ENCODE peak calls at places on chromosome 17, in nine cellular contexts. One of them, this sample, is unnamed.

GRCh38 chr17:13311301-13311700 is 290.4 kb downstream of the HS3ST3A1 start:
- DNase-seq in osteoblast: no peak
- DNase-seq in mammary epithelial cell: peak
- DNase-seq in cardiac fibroblast: peak
- DNase-seq in Caco-2: no peak
- DNase-seq in H1: no peak
- DNase-seq in right atrium auricular region: no peak
- DNase-seq in left ventricle myocardium inferior: no peak
- DNase-seq in thoracic aorta: no peak
- DNase-seq in this sample: no peak

GRCh38 chr17:20955437-20956323 is 87.1 kb downstream of the USP22 start:
- DNase-seq in osteoblast: no peak
- DNase-seq in mammary epithelial cell: peak
- DNase-seq in cardiac fibroblast: peak
- DNase-seq in Caco-2: no peak
- DNase-seq in H1: no peak
- DNase-seq in right atrium auricular region: peak
- DNase-seq in left ventricle myocardium inferior: peak
- DNase-seq in thoracic aorta: no peak
- DNase-seq in this sample: no peak

GRCh38 chr17:60524463-60525346 is 1.3 kb downstream of the APPBP2 start:
- DNase-seq in osteoblast: peak
- DNase-seq in mammary epithelial cell: peak
- DNase-seq in cardiac fibroblast: peak
- DNase-seq in Caco-2: no peak
- DNase-seq in H1: peak
- DNase-seq in right atrium auricular region: no peak
- DNase-seq in left ventricle myocardium inferior: no peak
- DNase-seq in thoracic aorta: no peak
- DNase-seq in this sample: no peak

GRCh38 chr17:5921919-5922318 is 148.3 kb upstream of the WSCD1 start:
- DNase-seq in osteoblast: no peak
- DNase-seq in mammary epithelial cell: peak
- DNase-seq in cardiac fibroblast: no peak
- DNase-seq in Caco-2: no peak
- DNase-seq in H1: no peak
- DNase-seq in right atrium auricular region: no peak
- DNase-seq in left ventricle myocardium inferior: no peak
- DNase-seq in thoracic aorta: no peak
- DNase-seq in this sample: no peak

GRCh38 chr17:76139801-76140660 is 1.0 kb downstream of the FOXJ1 start:
- DNase-seq in osteoblast: peak
- DNase-seq in mammary epithelial cell: no peak
- DNase-seq in cardiac fibroblast: no peak
- DNase-seq in Caco-2: no peak
- DNase-seq in H1: peak
- DNase-seq in right atrium auricular region: no peak
- DNase-seq in left ventricle myocardium inferior: no peak
- DNase-seq in thoracic aorta: no peak
- DNase-seq in this sample: no peak

GRCh38 chr17:41734949-41735313 is 488 bp upstream of the HAP1 start:
- DNase-seq in osteoblast: peak
- DNase-seq in mammary epithelial cell: no peak
- DNase-seq in cardiac fibroblast: no peak
- DNase-seq in Caco-2: no peak
- DNase-seq in H1: no peak
- DNase-seq in right atrium auricular region: no peak
- DNase-seq in left ventricle myocardium inferior: no peak
- DNase-seq in thoracic aorta: no peak
- DNase-seq in this sample: no peak

GRCh38 chr17:15263206-15263579 is 1.9 kb downstream of the PMP22 start:
- DNase-seq in osteoblast: peak
- DNase-seq in mammary epithelial cell: peak
- DNase-seq in cardiac fibroblast: peak
- DNase-seq in Caco-2: peak
- DNase-seq in H1: no peak
- DNase-seq in right atrium auricular region: peak
- DNase-seq in left ventricle myocardium inferior: peak
- DNase-seq in thoracic aorta: peak
- DNase-seq in this sample: peak

GRCh38 chr17:58189436-58190146 is 2.9 kb upstream of the EPX start:
- DNase-seq in osteoblast: peak
- DNase-seq in mammary epithelial cell: peak
- DNase-seq in cardiac fibroblast: peak
- DNase-seq in Caco-2: no peak
- DNase-seq in H1: no peak
- DNase-seq in right atrium auricular region: no peak
- DNase-seq in left ventricle myocardium inferior: peak
- DNase-seq in thoracic aorta: no peak
- DNase-seq in this sample: no peak

GRCh38 chr17:31318298-31319190 is 2.9 kb downstream of the EVI2A start:
- DNase-seq in osteoblast: no peak
- DNase-seq in mammary epithelial cell: peak
- DNase-seq in cardiac fibroblast: peak
- DNase-seq in Caco-2: no peak
- DNase-seq in H1: no peak
- DNase-seq in right atrium auricular region: peak
- DNase-seq in left ventricle myocardium inferior: peak
- DNase-seq in thoracic aorta: peak
- DNase-seq in this sample: no peak

GRCh38 chr17:20948984-20949777 is 93.6 kb downstream of the USP22 start:
- DNase-seq in osteoblast: no peak
- DNase-seq in mammary epithelial cell: no peak
- DNase-seq in cardiac fibroblast: no peak
- DNase-seq in Caco-2: no peak
- DNase-seq in H1: no peak
- DNase-seq in right atrium auricular region: no peak
- DNase-seq in left ventricle myocardium inferior: no peak
- DNase-seq in thoracic aorta: no peak
- DNase-seq in this sample: no peak

GRCh38 chr17:73232587-73233373 is 28.9 kb downstream of the CPSF4L start:
- DNase-seq in osteoblast: peak
- DNase-seq in mammary epithelial cell: peak
- DNase-seq in cardiac fibroblast: peak
- DNase-seq in Caco-2: peak
- DNase-seq in H1: no peak
- DNase-seq in right atrium auricular region: no peak
- DNase-seq in left ventricle myocardium inferior: no peak
- DNase-seq in thoracic aorta: no peak
- DNase-seq in this sample: no peak

DNA sequence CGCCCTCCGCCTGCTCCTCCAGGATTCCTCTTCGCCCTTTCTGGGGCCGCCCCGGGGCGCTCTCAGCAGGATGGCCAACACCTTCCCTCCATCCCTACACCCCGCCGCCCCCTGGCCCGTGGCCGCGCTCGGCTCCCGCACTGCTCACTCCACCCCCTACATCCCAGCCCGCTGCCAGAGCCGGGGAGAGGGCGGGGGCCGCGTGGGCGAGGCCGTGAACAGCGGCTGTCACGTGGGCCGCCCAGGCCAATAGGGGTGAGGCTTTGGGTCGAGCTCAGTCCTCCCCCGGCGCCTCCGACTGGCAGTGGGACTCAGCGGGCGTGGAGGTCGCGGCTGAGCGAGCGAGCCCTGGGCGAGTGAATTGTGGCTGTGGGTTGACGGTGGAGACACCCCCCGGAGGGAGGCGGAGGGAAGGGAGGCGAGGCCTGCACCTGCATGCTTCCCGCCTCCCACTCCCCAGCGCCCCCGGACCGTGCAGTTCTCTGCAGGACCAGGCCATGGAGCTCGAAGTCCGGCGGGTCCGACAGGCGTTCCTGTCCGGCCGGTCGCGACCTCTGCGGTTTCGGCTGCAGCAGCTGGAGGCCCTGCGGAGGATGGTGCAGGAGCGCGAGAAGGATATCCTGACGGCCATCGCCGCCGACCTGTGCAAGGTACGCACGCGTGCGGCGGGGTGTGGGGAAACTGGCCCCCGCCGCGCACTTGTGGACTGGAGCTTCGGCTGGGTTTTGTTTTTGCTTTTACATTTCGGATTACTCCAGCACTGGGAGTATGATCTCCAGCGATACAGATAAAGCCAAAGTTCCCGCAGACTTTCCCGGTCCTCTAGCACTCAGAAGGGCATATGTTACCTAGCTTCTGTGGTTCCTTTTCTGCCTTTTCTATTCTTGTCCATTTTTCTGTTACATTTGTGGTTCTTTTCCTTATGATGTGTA is at the start of gene ALDH3A2:
- DNase-seq in osteoblast: peak
- DNase-seq in mammary epithelial cell: peak
- DNase-seq in cardiac fibroblast: peak
- DNase-seq in Caco-2: peak
- DNase-seq in H1: peak
- DNase-seq in right atrium auricular region: peak
- DNase-seq in left ventricle myocardium inferior: peak
- DNase-seq in thoracic aorta: peak
- DNase-seq in this sample: peak
- TF ChIP-seq CTCF in osteoblast: no peak
- TF ChIP-seq CTCF in mammary epithelial cell: no peak
- TF ChIP-seq CTCF in cardiac fibroblast: peak
- TF ChIP-seq CTCF in Caco-2: peak
- TF ChIP-seq CTCF in H1: peak
- TF ChIP-seq CTCF in right atrium auricular region: peak
- TF ChIP-seq CTCF in left ventricle myocardium inferior: peak
- TF ChIP-seq CTCF in thoracic aorta: peak
- TF ChIP-seq CTCF in this sample: peak

DNA sequence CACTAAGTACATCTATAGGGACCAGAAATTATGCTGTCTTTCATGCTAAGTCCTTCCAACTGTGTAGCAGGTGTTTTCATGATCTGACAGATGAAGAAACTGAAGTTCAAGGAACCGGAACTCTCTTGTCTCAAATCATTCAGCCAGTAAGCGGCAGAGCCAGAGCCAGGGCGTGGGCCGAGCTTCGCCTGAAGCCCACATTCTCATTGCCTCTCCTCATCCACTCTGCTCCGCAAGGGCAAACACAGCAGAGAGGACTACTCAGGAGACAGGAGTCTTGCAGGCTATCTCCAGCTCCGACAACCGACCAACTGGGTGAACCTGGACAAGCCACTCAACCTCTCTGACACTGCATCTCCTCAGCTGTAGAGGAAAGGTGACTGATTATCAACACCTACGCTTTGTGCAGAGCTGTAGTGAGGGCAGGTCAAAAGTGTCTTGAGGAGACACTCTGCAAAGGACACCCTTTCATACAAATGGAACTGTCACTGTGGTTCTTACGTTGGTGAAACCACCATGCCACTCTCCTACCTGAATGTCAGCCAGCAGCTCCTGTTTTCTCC is 72.9 kb downstream of the CYTH1 start:
- DNase-seq in osteoblast: no peak
- DNase-seq in mammary epithelial cell: no peak
- DNase-seq in cardiac fibroblast: no peak
- DNase-seq in Caco-2: no peak
- DNase-seq in H1: no peak
- DNase-seq in right atrium auricular region: no peak
- DNase-seq in left ventricle myocardium inferior: no peak
- DNase-seq in thoracic aorta: no peak
- DNase-seq in this sample: no peak
- TF ChIP-seq CTCF in osteoblast: no peak
- TF ChIP-seq CTCF in mammary epithelial cell: no peak
- TF ChIP-seq CTCF in cardiac fibroblast: no peak
- TF ChIP-seq CTCF in Caco-2: no peak
- TF ChIP-seq CTCF in H1: no peak
- TF ChIP-seq CTCF in right atrium auricular region: no peak
- TF ChIP-seq CTCF in left ventricle myocardium inferior: no peak
- TF ChIP-seq CTCF in thoracic aorta: no peak
- TF ChIP-seq CTCF in this sample: no peak

GRCh38 chr17:8096541-8096940 is 9.0 kb upstream of the ALOX12B start:
- DNase-seq in osteoblast: peak
- DNase-seq in mammary epithelial cell: no peak
- DNase-seq in cardiac fibroblast: no peak
- DNase-seq in Caco-2: no peak
- DNase-seq in H1: no peak
- DNase-seq in right atrium auricular region: no peak
- DNase-seq in left ventricle myocardium inferior: no peak
- DNase-seq in thoracic aorta: no peak
- DNase-seq in this sample: no peak

GRCh38 chr17:8100763-8101162 is 13.2 kb upstream of the ALOX12B start:
- DNase-seq in osteoblast: no peak
- DNase-seq in mammary epithelial cell: no peak
- DNase-seq in cardiac fibroblast: no peak
- DNase-seq in Caco-2: no peak
- DNase-seq in H1: no peak
- DNase-seq in right atrium auricular region: no peak
- DNase-seq in left ventricle myocardium inferior: no peak
- DNase-seq in thoracic aorta: no peak
- DNase-seq in this sample: no peak

GRCh38 chr17:8103549-8103948 is 14.8 kb downstream of the ALOXE3 start:
- DNase-seq in osteoblast: peak
- DNase-seq in mammary epithelial cell: peak
- DNase-seq in cardiac fibroblast: no peak
- DNase-seq in Caco-2: no peak
- DNase-seq in H1: no peak
- DNase-seq in right atrium auricular region: no peak
- DNase-seq in left ventricle myocardium inferior: no peak
- DNase-seq in thoracic aorta: no peak
- DNase-seq in this sample: no peak

GRCh38 chr17:8101721-8102120 is 14.2 kb upstream of the ALOX12B start:
- DNase-seq in osteoblast: no peak
- DNase-seq in mammary epithelial cell: no peak
- DNase-seq in cardiac fibroblast: no peak
- DNase-seq in Caco-2: no peak
- DNase-seq in H1: no peak
- DNase-seq in right atrium auricular region: no peak
- DNase-seq in left ventricle myocardium inferior: no peak
- DNase-seq in thoracic aorta: no peak
- DNase-seq in this sample: no peak

GRCh38 chr17:8100149-8100548 is 12.6 kb upstream of the ALOX12B start:
- DNase-seq in osteoblast: no peak
- DNase-seq in mammary epithelial cell: no peak
- DNase-seq in cardiac fibroblast: no peak
- DNase-seq in Caco-2: no peak
- DNase-seq in H1: no peak
- DNase-seq in right atrium auricular region: no peak
- DNase-seq in left ventricle myocardium inferior: no peak
- DNase-seq in thoracic aorta: no peak
- DNase-seq in this sample: no peak
- TF ChIP-seq CTCF in osteoblast: no peak
- TF ChIP-seq CTCF in mammary epithelial cell: no peak
- TF ChIP-seq CTCF in cardiac fibroblast: no peak
- TF ChIP-seq CTCF in Caco-2: no peak
- TF ChIP-seq CTCF in H1: no peak
- TF ChIP-seq CTCF in right atrium auricular region: no peak
- TF ChIP-seq CTCF in left ventricle myocardium inferior: no peak
- TF ChIP-seq CTCF in thoracic aorta: no peak
- TF ChIP-seq CTCF in this sample: no peak

DNA sequence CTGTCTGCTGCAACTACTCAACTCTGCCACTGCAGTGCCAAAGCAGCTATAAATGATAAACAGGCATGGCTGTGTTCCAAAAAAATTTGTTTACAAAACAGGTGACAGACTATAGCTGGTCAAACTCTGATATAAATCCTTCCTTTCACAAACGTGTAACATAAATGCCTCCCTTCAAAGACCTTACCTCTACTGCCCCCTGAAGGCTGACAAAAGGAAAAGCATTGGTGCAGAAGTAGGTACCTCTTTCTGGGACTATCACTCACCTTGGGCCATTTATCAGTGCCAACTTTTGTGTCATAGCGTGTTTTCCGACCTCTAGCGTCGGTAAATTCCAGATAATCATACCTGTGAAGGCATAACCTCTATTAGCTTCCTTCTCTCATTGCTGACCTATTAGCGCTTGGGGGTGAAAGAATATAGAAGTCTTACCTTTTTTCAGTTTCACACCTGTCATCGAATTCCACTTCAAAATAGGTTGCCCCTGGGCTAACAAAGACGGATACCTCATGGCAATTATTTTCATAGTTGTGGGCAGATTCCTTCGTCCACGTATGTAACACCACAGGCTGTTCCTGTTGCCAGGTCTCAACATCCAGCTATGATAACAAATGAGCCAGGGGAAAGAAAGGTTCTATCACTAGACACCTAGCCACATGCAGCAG is 67.9 kb downstream of the ZZEF1 start:
- DNase-seq in osteoblast: no peak
- DNase-seq in mammary epithelial cell: peak
- DNase-seq in cardiac fibroblast: peak
- DNase-seq in Caco-2: peak
- DNase-seq in H1: no peak
- DNase-seq in right atrium auricular region: no peak
- DNase-seq in left ventricle myocardium inferior: no peak
- DNase-seq in thoracic aorta: no peak
- DNase-seq in this sample: no peak
- TF ChIP-seq CTCF in osteoblast: peak
- TF ChIP-seq CTCF in mammary epithelial cell: peak
- TF ChIP-seq CTCF in cardiac fibroblast: peak
- TF ChIP-seq CTCF in Caco-2: peak
- TF ChIP-seq CTCF in H1: no peak
- TF ChIP-seq CTCF in right atrium auricular region: peak
- TF ChIP-seq CTCF in left ventricle myocardium inferior: peak
- TF ChIP-seq CTCF in thoracic aorta: peak
- TF ChIP-seq CTCF in this sample: peak

This sample was measured in esophagus squamous epithelium.